ENCODE peak calls at places on chromosomes 11 and 22, in five cellular contexts. C is body of pancreas, S is testis, P is sigmoid colon, N is vagina. Q is an unnamed sample. For H3K4me1, the result is how much of the 10 kb centered on the place peaks cover.

GRCh38 chr11:112269139-112269538 is 8.5 kb upstream of the PLET1 start:
- DNase-seq in C (no peak), S (no peak), P (no peak), N (peak), Q (no peak)

GRCh38 chr11:93935826-93936225 is 85.3 kb upstream of the HEPHL1 start:
- DNase-seq in C (no peak), S (no peak), P (no peak), N (no peak), Q (no peak)

GRCh38 chr11:11078344-11078743 is 220.5 kb upstream of the ZBED5 start:
- DNase-seq in C (no peak), S (no peak), P (no peak), N (no peak), Q (no peak)

GRCh38 chr11:64437426-64437825 is 78.5 kb downstream of the RPS6KA4 start:
- DNase-seq in C (no peak), S (no peak), P (peak), N (no peak), Q (no peak)

GRCh38 chr11:79160786-79161403 is 279.9 kb downstream of the TENM4 start:
- DNase-seq in C (no peak), S (peak), P (no peak), N (no peak), Q (no peak)

GRCh38 chr11:1053121-1053901 is 16.8 kb upstream of the MUC6 start:
- DNase-seq in C (peak), S (no peak), P (peak), N (no peak), Q (peak)

GRCh38 chr11:61815790-61816735 is 740 bp downstream of the FADS1 start:
- DNase-seq in C (peak), S (peak), P (peak), N (no peak), Q (peak)

GRCh38 chr11:59062602-59063529 is 23.2 kb upstream of the GLYATL1B start:
- DNase-seq in C (no peak), S (peak), P (no peak), N (no peak), Q (no peak)

GRCh38 chr11:1653541-1654387 is 24.2 kb downstream of the KRTAP5-5 start:
- DNase-seq in C (no peak), S (no peak), P (no peak), N (no peak), Q (no peak)

GRCh38 chr11:122202161-122202950 is 86.3 kb upstream of the BLID start:
- DNase-seq in C (no peak), S (peak), P (peak), N (no peak), Q (no peak)

GRCh38 chr11:104654414-104654813 is 243.8 kb downstream of the CASP12 start:
- DNase-seq in C (no peak), S (no peak), P (no peak), N (no peak), Q (no peak)

GRCh38 chr22:47601666-47602065 is 839.2 kb downstream of the TBC1D22A start:
- DNase-seq in C (no peak), S (peak), P (peak), N (no peak), Q (no peak)

GRCh38 chr11:75523189-75523588 is 2.6 kb downstream of the GDPD5 start:
- DNase-seq in C (peak), S (no peak), P (no peak), N (no peak), Q (no peak)

GRCh38 chr22:39675907-39676306 is 105.4 kb downstream of the CACNA1I start:
- DNase-seq in C (no peak), S (no peak), P (no peak), N (no peak), Q (no peak)

GRCh38 chr11:44110231-44110679 is 14.8 kb downstream of the EXT2 start:
- DNase-seq in C (peak), S (peak), P (no peak), N (no peak), Q (peak)

DNA sequence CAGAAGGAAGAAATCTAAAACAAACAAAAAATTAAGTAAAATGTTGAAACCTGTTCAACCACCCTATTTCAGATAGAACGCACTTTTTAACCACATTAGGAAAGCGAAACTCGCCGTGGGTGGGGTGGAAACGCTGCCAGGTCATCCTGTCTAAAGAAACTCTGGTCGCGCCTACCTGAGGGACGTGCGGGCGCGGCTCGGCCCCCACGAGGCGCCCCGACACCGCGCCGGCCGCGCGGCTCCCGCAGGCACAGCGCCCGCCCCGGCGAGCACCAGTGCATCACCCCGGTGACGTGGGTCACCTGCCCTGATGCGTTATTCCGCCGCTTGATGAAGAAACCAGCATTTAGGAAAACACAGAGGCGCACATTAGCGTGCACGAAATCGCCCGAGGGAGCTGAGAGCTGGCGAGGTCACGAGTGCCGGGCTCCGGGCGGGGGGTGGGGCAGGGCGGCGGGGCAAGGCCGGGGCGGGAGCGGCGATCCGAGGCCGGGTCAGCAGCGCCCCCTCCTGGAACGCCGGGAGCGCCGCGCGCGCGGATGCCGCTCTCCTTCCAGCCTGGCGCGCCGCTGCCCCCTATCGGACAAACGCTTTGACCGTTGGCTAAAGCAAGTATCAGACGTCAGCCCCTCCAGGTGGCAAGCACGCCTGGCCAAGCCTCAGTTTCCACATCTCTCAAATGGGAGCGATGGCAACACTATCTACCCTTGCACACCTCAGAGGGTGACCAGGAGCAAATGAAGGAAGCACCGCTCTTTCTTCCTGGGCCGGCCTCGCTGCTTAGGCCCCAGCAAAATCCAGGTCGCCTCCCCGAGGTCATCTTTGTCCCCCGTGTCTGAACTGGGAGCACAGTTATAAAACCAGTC is 15.7 kb upstream of the SNX32 start:
- DNase-seq in C (peak), S (peak), P (peak), N (no peak), Q (peak)
- TF ChIP-seq POLR2A in C (no peak), S (no peak), P (no peak), N (no peak), Q (peak)

DNA sequence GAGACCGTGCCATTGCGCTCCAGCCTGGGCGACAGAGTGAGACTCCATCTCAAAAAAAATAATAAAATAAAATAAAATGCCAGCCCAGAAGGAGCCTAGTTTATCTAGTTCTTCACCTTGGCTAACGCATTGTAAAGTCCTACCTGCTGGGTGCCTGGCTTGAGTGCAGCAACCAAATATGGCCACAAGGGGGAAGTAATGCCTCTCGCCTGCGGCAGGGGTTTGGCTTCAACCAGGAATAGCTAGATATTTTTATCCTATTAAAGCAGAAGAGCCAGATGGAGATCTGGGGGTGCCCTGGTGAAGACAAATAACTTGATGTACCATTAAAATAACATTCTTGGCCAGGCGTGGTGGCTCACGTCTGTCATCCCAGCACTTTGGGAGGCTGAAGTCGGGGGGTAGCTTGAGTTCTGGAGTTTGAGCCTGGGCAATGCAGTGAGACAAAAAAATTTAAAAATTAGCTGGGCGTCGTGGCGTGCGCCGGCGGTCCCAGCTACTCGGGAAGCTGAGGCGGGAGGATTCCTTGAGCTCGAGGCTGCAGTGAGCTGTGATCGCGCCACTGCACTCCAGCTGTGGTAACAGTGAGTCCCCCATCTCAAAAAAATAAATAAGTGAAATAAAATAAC is 20.6 kb upstream of the PLEKHB1 start:
- DNase-seq in C (peak), S (peak), P (peak), N (no peak), Q (peak)
- TF ChIP-seq CTCF in C (peak), S (peak), P (peak), N (peak), Q (peak)

GRCh38 chr11:96303067-96303466 is 39.9 kb downstream of the MAML2 start:
- DNase-seq in C (no peak), S (no peak), P (no peak), N (no peak), Q (no peak)

GRCh38 chr11:96306933-96307747 is 35.9 kb downstream of the MAML2 start:
- DNase-seq in C (peak), S (peak), P (peak), N (no peak), Q (peak)

GRCh38 chr11:96306600-96306932 is 36.4 kb downstream of the MAML2 start:
- DNase-seq in C (no peak), S (no peak), P (no peak), N (no peak), Q (no peak)

GRCh38 chr11:96301818-96302217 is 41.2 kb downstream of the MAML2 start:
- DNase-seq in C (no peak), S (no peak), P (no peak), N (no peak), Q (no peak)

DNA sequence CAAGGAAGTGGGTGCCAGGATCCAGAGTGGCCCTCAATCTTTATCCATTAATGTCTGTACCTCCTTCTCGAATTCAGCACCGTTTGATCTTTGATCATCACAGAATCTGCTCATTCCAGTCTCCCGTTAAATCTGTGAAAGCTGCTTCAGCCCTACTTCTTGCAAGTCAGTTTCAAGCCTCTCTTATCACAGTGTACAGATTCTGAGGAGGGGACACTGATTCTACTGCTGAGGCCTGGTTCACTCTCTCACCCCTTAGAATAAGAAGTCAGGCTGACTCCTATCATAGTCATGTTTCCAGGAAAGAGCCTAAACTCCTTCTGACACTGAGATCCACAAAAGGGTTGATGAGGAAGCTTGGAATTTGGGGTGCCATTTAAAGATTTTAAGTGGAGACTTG is 39.0 kb downstream of the MAML2 start:
- DNase-seq in C (no peak), S (no peak), P (no peak), N (no peak), Q (no peak)
- H3K4me1 ChIP-seq in C (under half), S (under half), P (under half), N (half or more), Q (under half)

GRCh38 chr11:9687736-9688494 is 24.0 kb downstream of the SWAP70 start:
- DNase-seq in C (peak), S (no peak), P (no peak), N (no peak), Q (no peak)

GRCh38 chr11:9691865-9692264 is 28.0 kb downstream of the SWAP70 start:
- DNase-seq in C (no peak), S (no peak), P (no peak), N (no peak), Q (no peak)

GRCh38 chr11:9692696-9693095 is 28.8 kb downstream of the SWAP70 start:
- DNase-seq in C (no peak), S (no peak), P (no peak), N (no peak), Q (no peak)

GRCh38 chr11:9688716-9689511 is 25.0 kb downstream of the SWAP70 start:
- DNase-seq in C (no peak), S (no peak), P (no peak), N (no peak), Q (no peak)

DNA sequence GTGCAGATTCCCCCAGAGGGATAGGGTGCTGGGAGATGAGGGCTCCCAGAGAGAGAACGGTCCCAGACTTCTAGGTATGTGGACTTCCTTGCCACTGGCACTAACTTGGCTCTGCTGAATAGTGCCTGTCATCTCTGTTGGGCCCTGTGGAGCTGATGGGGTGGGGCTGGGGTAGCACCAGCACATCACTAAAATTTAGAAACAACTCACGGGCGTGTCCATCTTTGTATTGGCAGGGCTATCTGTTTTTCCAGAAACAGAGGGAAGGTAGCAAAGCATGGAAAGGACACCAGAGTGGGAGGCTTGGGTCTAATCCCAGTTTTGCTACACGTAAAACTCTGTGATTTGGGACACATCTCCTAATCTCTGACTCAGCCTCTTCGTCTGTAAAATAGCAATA is 25.8 kb downstream of the SWAP70 start:
- DNase-seq in C (no peak), S (no peak), P (no peak), N (no peak), Q (no peak)
- TF ChIP-seq POLR2A in C (no peak), S (no peak), P (no peak), N (no peak), Q (no peak)

DNA sequence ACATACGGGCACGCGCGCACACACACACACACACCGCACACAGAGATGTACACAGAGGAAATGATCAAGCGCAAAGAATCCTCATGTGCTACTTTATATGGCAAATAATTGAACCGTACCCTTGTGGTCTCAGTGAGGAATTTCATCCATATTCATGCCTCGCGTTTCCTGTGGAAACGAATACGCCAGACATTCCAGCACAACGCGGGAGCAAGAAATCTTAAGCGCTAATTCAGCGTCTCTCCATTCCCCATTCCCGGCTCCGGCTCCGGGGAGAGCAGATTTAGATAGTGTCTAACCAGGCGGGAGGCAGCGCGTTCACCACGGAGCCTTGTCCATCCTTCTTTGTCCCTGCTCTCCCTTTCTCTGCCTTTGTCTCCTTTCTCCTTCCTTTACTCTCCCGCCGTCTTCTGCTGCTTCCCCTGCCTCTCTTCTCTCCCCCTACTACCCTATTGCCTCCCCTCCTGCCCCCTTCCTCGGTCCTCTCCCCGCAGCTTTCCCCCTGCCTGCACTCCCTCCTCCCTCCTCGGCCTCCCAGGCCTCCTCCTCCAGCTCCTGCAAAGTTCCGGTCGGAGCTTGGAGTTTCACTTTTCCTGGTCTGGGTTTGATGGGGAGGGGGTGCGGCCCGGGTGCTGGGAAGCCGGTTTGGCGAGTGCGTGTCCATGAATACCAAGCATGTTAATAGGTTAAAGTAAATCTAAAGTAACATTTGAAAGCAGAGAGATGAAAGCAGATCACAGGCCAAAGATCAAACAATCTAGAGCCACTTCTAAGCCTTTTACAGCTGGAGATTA is 579.3 kb downstream of the BUD13 start:
- DNase-seq in C (peak), S (peak), P (peak), N (no peak), Q (no peak)
- TF ChIP-seq CTCF in C (no peak), S (peak), P (no peak), N (no peak), Q (no peak)

GRCh38 chr22:46052331-46052771 is 75.4 kb upstream of the WNT7B start:
- DNase-seq in C (peak), S (peak), P (peak), N (no peak), Q (no peak)
- H3K4me1 ChIP-seq in C (half or more), S (half or more), P (half or more), N (half or more), Q (under half)